ENCODE peak calls at places on chromosome 6, in ten cellular contexts. L is progenitor cell of endocrine pancreas, M is caudate nucleus, G is neural crest cell, F is hippocampal formation, W is aorta, Z is RWPE1, B is AG08395, T is heart left ventricle, H is nucleus accumbens. O is an unnamed sample.

GRCh38 chr6:132490024-132490423 is 22.9 kb downstream of the STX7 start:
- DNase-seq in L (no peak), M (no peak), G (no peak), F (peak; percentile 28), W (no peak), Z (no peak), B (peak; percentile 81), T (peak; percentile 24), H (no peak), O (no peak)

GRCh38 chr6:130843575-130844320 is 16.5 kb downstream of the SMLR1 start:
- DNase-seq in L (no peak), M (no peak), G (no peak), F (no peak), W (no peak), Z (peak; percentile 27), B (peak; percentile 59), T (no peak), H (no peak), O (no peak)

GRCh38 chr6:85576479-85576878 is 17.2 kb downstream of the SNX14 start:
- DNase-seq in L (no peak), M (no peak), G (no peak), F (no peak), W (no peak), Z (no peak), B (no peak), T (no peak), H (no peak), O (no peak)

GRCh38 chr6:129686941-129687627 is 22.9 kb downstream of the ARHGAP18 start:
- DNase-seq in L (no peak), M (no peak), G (no peak), F (no peak), W (no peak), Z (no peak), B (no peak), T (no peak), H (no peak), O (no peak)

GRCh38 chr6:150565945-150566344 is 33.7 kb upstream of the PLEKHG1 start:
- DNase-seq in L (no peak), M (no peak), G (no peak), F (no peak), W (no peak), Z (no peak), B (no peak), T (no peak), H (no peak), O (no peak)

GRCh38 chr6:87473419-87473903 is 687 bp downstream of the SLC35A1 start:
- DNase-seq in L (no peak), M (no peak), G (no peak), F (no peak), W (peak; percentile 86), Z (peak; percentile 63), B (peak; percentile 45), T (no peak), H (no peak), O (no peak)

GRCh38 chr6:140586426-140587061 is 1212.1 kb upstream of the CITED2 start:
- DNase-seq in L (no peak), M (no peak), G (no peak), F (no peak), W (no peak), Z (no peak), B (no peak), T (no peak), H (no peak), O (no peak)

GRCh38 chr6:41073968-41074691 is 1.4 kb downstream of the NFYA start:
- DNase-seq in L (no peak), M (no peak), G (no peak), F (no peak), W (no peak), Z (peak; percentile 5), B (no peak), T (no peak), H (no peak), O (no peak)

GRCh38 chr6:79574636-79575035 is 37.4 kb upstream of the LCA5 start:
- DNase-seq in L (no peak), M (no peak), G (no peak), F (no peak), W (no peak), Z (peak; percentile 36), B (peak; percentile 18), T (no peak), H (no peak), O (no peak)

GRCh38 chr6:77178821-77179220 is 284.5 kb downstream of the HTR1B start:
- DNase-seq in L (no peak), M (no peak), G (no peak), F (no peak), W (no peak), Z (peak; percentile 5), B (peak; percentile 7), T (no peak), H (no peak), O (no peak)

GRCh38 chr6:137361701-137362100 is 132.5 kb downstream of the OLIG3 start:
- DNase-seq in L (no peak), M (no peak), G (no peak), F (no peak), W (no peak), Z (no peak), B (no peak), T (no peak), H (no peak), O (no peak)

GRCh38 chr6:134295953-134296553 is 21.9 kb downstream of the SGK1 start:
- DNase-seq in L (no peak), M (no peak), G (no peak), F (peak; percentile 26), W (no peak), Z (peak; percentile 51), B (peak; percentile 95), T (peak; percentile 45), H (no peak), O (no peak)

GRCh38 chr6:14118091-14118439 is 493 bp downstream of the CD83 start:
- DNase-seq in L (no peak), M (no peak), G (no peak), F (no peak), W (no peak), Z (no peak), B (no peak), T (no peak), H (no peak), O (no peak)

GRCh38 chr6:69096681-69097080 is 461.6 kb downstream of the ADGRB3 start:
- DNase-seq in L (no peak), M (no peak), G (no peak), F (no peak), W (no peak), Z (no peak), B (no peak), T (no peak), H (no peak), O (no peak)

GRCh38 chr6:169044376-169045230 is 209.0 kb downstream of the THBS2 start:
- DNase-seq in L (no peak), M (no peak), G (no peak), F (no peak), W (no peak), Z (no peak), B (peak; percentile 19), T (no peak), H (no peak), O (no peak)

GRCh38 chr6:169008641-169009040 is 245.0 kb downstream of the THBS2 start:
- DNase-seq in L (no peak), M (peak; percentile 53), G (no peak), F (no peak), W (no peak), Z (no peak), B (no peak), T (no peak), H (no peak), O (no peak)

GRCh38 chr6:152980656-152981055 is 2.2 kb downstream of the FBXO5 start:
- DNase-seq in L (no peak), M (no peak), G (no peak), F (no peak), W (no peak), Z (no peak), B (no peak), T (no peak), H (no peak), O (no peak)

O was measured in C1 segment of cervical spinal cord.